ENCODE peak calls at places on chromosome 7, in eight cellular contexts. K, U, X, J, L, T, E and F are unnamed samples.

GRCh38 chr7:96675548-96675947 is 34.1 kb downstream of the SEM1 start:
- DNase-seq in T (no peak), J (no peak), X (no peak), K (no peak), U (no peak), L (no peak), E (no peak), F (no peak)

GRCh38 chr7:18497800-18498199 is 2.3 kb downstream of the HDAC9 start:
- DNase-seq in J (no peak), L (no peak), K (no peak), E (no peak), U (no peak), X (no peak), T (no peak), F (no peak)

GRCh38 chr7:158541330-158542010 is 46.2 kb downstream of the PTPRN2 start:
- DNase-seq in E (no peak), T (no peak), L (no peak), K (no peak), J (no peak), U (no peak), X (no peak), F (no peak)

GRCh38 chr7:96949766-96950165 is 55.6 kb upstream of the DLX6 start:
- DNase-seq in J (no peak), L (no peak), E (no peak), K (no peak), T (peak), U (peak), X (no peak), F (no peak)

GRCh38 chr7:75732016-75732521 is 6.7 kb downstream of the HIP1 start:
- DNase-seq in K (no peak), J (no peak), E (no peak), T (no peak), L (no peak), X (no peak), U (no peak), F (no peak)

GRCh38 chr7:65477326-65477725 is 103.7 kb downstream of the ZNF92 start:
- DNase-seq in J (no peak), E (peak), T (peak), K (no peak), L (no peak), X (no peak), U (no peak), F (no peak)

GRCh38 chr7:105680505-105681187 is 99.4 kb upstream of the EFCAB10 start:
- DNase-seq in E (no peak), J (peak), U (no peak), X (peak), K (no peak), T (no peak), L (no peak), F (no peak)

GRCh38 chr7:155590215-155591023 is 44.1 kb upstream of the CNPY1 start:
- DNase-seq in T (no peak), J (peak), X (peak), E (peak), L (no peak), K (no peak), U (no peak), F (peak)

GRCh38 chr7:151430391-151431205 is 9.3 kb downstream of the CRYGN start:
- DNase-seq in K (no peak), L (no peak), J (no peak), X (no peak), U (no peak), T (no peak), E (no peak), F (no peak)

GRCh38 chr7:84372155-84372621 is 177.6 kb upstream of the SEMA3A start:
- DNase-seq in X (no peak), K (peak), E (peak), J (no peak), U (peak), T (peak), L (peak), F (peak)

GRCh38 chr7:155395176-155395797 is 62.6 kb upstream of the EN2 start:
- DNase-seq in X (no peak), L (no peak), E (no peak), T (no peak), U (no peak), J (no peak), K (no peak), F (no peak)

GRCh38 chr7:152370297-152370696 is 65.5 kb downstream of the KMT2C start:
- DNase-seq in J (no peak), E (no peak), K (no peak), X (no peak), L (no peak), U (no peak), T (no peak), F (no peak)

GRCh38 chr7:22129819-22130580 is 184.3 kb upstream of the CDCA7L start:
- DNase-seq in X (no peak), K (no peak), T (no peak), E (no peak), U (no peak), L (no peak), J (no peak), F (no peak)

GRCh38 chr7:86252406-86252805 is 391.3 kb upstream of the GRM3 start:
- DNase-seq in L (no peak), U (no peak), X (no peak), T (no peak), E (no peak), J (no peak), K (no peak), F (no peak)

GRCh38 chr7:72163266-72163665 is 248.9 kb downstream of the CALN1 start:
- DNase-seq in K (no peak), X (no peak), T (no peak), E (no peak), U (no peak), J (no peak), L (no peak), F (no peak)

DNA sequence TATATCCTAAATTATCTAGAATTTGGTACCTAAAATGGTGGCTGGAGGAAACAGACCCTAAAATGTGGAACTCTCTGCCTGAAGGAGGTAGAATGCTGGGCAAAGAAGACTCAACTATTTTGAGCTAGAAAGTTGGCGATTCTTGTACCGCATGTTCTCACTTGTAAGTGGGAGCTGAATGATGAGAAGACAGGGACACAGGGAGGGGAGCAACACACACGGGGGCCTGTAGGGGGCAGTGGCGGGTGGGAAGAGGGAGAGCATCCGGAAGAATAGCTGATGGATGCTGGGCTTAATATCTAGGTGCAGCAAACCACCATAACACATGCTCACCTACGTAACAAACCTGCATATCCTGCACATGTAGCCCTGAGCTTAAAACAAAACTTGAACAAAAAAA is 250.6 kb downstream of the CALN1 start:
- DNase-seq in L (no peak), E (no peak), U (no peak), K (no peak), X (no peak), J (no peak), T (no peak), F (no peak)
- TF ChIP-seq CTCF in L (peak), E (no peak), U (no peak), K (no peak), X (no peak), J (no peak), T (no peak), F (peak)

GRCh38 chr7:91949221-91950009 is 8.8 kb downstream of the AKAP9 start:
- DNase-seq in K (no peak), X (no peak), J (no peak), T (peak), E (peak), L (no peak), U (no peak), F (no peak)

GRCh38 chr7:91945476-91945875 is 4.8 kb downstream of the AKAP9 start:
- DNase-seq in U (peak), E (peak), T (peak), J (no peak), L (no peak), K (peak), X (no peak), F (peak)

GRCh38 chr7:91942312-91942711 is 1.6 kb downstream of the AKAP9 start:
- DNase-seq in E (no peak), T (peak), X (no peak), K (no peak), U (no peak), J (no peak), L (no peak), F (no peak)

GRCh38 chr7:91947948-91948347 is 7.3 kb downstream of the AKAP9 start:
- DNase-seq in K (no peak), T (no peak), X (no peak), E (no peak), J (no peak), U (no peak), L (no peak), F (no peak)

DNA sequence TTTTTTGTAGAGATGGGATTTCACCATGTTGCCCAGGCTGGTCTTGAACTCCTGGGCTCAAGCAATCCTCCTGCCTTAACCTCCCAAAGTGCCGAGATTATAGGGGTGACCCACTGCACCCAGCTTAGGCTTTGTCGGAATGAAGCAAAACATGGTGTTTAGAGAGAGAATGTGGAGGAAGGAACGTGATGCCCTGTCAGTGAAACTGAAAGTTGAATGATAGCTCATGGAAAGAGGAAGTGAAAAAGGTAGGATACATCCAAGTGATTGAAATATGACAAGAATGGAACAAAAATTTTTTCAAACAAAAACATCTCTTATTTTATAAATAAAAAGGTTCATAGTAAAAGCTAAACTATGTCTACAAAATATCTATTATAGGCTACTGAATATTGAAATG is 5.9 kb downstream of the AKAP9 start:
- DNase-seq in T (no peak), L (no peak), X (no peak), J (no peak), U (no peak), E (no peak), K (no peak), F (no peak)
- TF ChIP-seq CTCF in T (no peak), L (no peak), X (no peak), J (no peak), U (no peak), E (no peak), K (no peak), F (no peak)

GRCh38 chr7:117827861-117828260 is 45.4 kb downstream of the CTTNBP2 start:
- DNase-seq in K (peak), L (peak), T (peak), X (no peak), E (peak), J (no peak), U (peak), F (no peak)
- TF ChIP-seq CTCF in K (no peak), L (no peak), T (no peak), X (no peak), E (no peak), J (no peak), U (no peak), F (no peak)

DNA sequence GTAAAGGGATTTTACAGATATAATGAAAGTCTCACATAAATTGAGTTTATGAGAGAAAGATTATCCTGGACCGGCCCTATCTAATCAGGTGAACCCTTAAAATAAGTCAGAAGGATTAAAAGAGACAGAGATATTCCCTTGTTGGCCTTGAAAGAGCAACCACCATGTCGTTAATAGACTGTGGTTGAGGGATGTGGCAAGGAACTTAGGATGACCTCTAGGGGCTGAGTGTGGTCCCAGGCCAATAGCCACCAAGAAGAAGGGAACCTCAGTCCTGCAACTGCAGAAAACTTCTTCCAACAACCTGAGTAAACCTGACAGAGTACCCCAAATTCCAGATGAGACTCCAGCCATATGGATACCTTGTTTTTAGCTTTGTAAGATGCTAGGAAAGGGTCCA is 121.5 kb downstream of the POLR1F start:
- DNase-seq in E (no peak), T (peak), X (no peak), L (no peak), U (no peak), J (no peak), K (no peak), F (no peak)
- TF ChIP-seq CTCF in E (no peak), T (peak), X (no peak), L (no peak), U (no peak), J (no peak), K (no peak), F (no peak)

GRCh38 chr7:39375874-39376190 is 190.4 kb upstream of the YAE1 start:
- DNase-seq in E (no peak), J (no peak), U (no peak), X (no peak), K (no peak), L (no peak), T (no peak), F (no peak)

GRCh38 chr7:39367943-39368342 is 198.3 kb upstream of the YAE1 start:
- DNase-seq in U (no peak), X (no peak), K (no peak), L (no peak), J (no peak), E (no peak), T (no peak), F (no peak)

GRCh38 chr7:39375047-39375873 is 190.9 kb upstream of the YAE1 start:
- DNase-seq in K (no peak), U (no peak), X (no peak), J (no peak), T (no peak), E (no peak), L (no peak), F (no peak)

GRCh38 chr7:39372383-39372782 is 193.8 kb upstream of the YAE1 start:
- DNase-seq in J (no peak), E (no peak), L (no peak), X (no peak), U (no peak), K (no peak), T (no peak), F (no peak)
- TF ChIP-seq CTCF in J (no peak), E (no peak), L (no peak), X (no peak), U (no peak), K (no peak), T (no peak), F (no peak)

DNA sequence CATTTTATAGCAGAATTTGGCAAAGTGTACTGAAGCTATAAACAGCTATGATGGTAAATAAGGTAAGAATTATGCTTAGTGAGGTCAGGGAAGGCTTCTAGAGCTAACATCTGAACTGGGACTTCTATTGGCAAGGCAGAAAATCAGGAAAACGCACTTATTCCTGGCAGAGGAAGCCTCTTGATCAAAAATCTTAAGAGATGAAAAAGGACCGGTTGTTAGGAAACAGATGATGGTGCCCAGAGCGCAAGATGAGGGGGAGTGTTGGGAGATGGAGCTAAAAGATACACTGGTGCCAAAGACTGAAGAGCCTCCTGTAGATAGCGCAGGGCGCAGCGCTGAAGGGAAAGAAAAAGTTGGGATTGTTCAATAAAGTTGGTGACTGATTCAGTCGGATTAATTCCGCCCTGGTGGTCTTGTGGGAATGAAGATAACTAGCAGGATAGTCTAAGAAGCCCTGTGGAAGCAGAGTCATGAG is 550 bp upstream of the CALU start:
- DNase-seq in E (no peak), J (no peak), X (no peak), K (no peak), T (no peak), U (no peak), L (no peak), F (no peak)
- TF ChIP-seq CTCF in E (no peak), J (no peak), X (no peak), K (no peak), T (no peak), U (no peak), L (no peak), F (no peak)

DNA sequence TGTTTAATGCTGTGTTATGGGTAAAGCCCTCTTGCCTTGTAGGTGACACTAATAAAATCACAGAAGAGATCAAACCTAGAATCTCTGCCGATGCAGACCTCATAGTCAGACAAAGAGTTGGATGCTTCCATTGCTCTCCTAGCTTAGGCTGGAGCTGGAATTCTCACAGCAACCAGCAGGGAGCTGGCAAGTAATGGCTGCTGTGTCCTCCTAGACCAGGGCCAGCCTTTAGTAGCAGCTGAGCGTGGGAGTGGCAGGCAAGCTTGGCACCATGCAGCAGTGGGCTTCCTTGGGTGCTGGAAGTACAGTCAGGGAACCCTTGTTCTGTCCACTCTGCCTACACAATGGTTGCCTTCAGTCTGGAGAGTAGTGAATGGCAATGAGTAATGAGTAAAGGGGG is 598.3 kb upstream of the GALNT17 start:
- DNase-seq in J (no peak), X (no peak), U (no peak), T (no peak), E (no peak), L (no peak), K (no peak), F (no peak)
- TF ChIP-seq CTCF in J (no peak), X (no peak), U (no peak), T (no peak), E (no peak), L (no peak), K (no peak), F (no peak)

DNA sequence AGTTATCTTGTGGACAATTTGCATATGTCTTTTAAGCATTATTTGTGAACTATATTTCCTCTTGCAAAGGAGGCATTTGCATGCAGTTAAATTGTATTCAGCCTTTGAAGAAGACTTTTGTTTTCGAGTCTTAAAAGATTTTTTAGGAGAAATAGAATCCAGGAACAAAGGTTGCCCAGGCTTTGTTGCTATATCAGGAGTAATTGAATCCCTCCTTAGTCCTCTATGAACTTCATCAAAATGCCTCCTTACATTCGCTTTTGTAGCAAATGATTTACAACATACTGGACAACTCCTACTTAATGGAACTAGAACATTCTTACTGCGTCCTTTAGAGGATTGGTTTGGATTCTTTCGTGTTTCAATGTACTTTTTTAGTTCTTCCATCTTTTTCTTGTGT is 18.3 kb downstream of the ZNF800 start:
- DNase-seq in K (no peak), U (no peak), T (no peak), J (no peak), E (no peak), X (no peak), L (no peak), F (no peak)
- TF ChIP-seq CTCF in K (no peak), U (no peak), T (no peak), J (no peak), E (no peak), X (no peak), L (no peak), F (no peak)

DNA sequence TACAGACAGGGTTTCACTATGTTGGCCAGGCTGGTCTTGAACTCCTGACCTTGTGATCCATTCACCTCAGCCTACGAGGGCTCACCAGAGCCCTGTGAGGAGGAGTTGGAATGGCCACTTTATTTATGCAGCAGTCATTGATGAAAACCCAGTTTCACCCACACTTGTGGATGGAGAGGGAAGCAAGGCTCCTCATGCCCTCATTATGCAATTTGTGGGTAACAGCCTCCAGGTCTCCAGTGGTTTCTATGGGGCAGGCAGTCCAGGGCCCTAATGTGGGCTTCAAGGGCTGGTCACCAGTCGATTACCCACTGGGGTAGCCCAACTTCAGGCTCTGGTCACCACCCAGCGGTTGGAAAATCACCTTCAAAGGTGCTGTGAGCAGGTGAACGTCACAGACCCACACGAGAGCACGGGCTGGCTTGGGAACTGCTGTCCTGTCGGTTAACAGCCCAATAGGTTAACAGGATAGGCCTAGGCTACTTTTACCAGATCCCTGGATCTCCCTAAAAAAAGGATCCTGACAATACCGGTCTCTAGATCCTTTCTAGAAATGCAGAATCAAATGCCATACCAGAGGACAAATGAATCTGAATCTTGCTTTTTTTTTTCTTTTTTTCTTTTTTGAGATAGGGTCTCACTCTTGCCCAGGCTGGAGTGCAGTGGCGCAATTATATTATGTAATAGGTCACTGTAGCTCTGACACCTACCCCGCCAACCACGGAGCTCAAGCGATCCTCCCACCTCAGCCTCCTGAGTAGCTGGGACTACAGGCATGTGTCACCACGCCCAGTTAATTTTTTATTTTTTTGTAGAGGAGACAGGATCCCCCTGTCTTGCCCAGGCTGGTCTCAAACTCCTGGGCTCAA is 97.8 kb downstream of the SLC37A3 start:
- DNase-seq in E (no peak), U (no peak), L (no peak), T (no peak), X (no peak), J (no peak), K (no peak), F (no peak)
- TF ChIP-seq CTCF in E (no peak), U (no peak), L (no peak), T (no peak), X (no peak), J (no peak), K (no peak), F (no peak)